ENCODE peak calls at places on chromosomes 5 and 9, in four cellular contexts. W is fibroblast of villous mesenchyme, K is Peyer's patch, H is HCT116. L is an unnamed sample.

GRCh38 chr5:180313677-180314076 is 21.8 kb upstream of the MAPK9 start:
- DNase-seq in W (peak), K (peak), H (no peak), L (no peak)

GRCh38 chr5:60649288-60649917 is 50.6 kb downstream of the DEPDC1B start:
- DNase-seq in W (peak), K (no peak), H (peak), L (peak)

GRCh38 chr9:20551236-20551635 is 71.1 kb downstream of the MLLT3 start:
- DNase-seq in W (no peak), K (no peak), H (no peak), L (no peak)

GRCh38 chr9:8329561-8330283 is 530.1 kb upstream of the DMAC1 start:
- DNase-seq in W (no peak), K (no peak), H (no peak), L (no peak)

GRCh38 chr9:89434636-89435314 is 63.1 kb downstream of the SEMA4D start:
- DNase-seq in W (no peak), K (no peak), H (no peak), L (no peak)

GRCh38 chr5:169201597-169201996 is 99.3 kb downstream of the SLIT3 start:
- DNase-seq in W (no peak), K (no peak), H (no peak), L (no peak)

GRCh38 chr5:138978085-138978484 is 103.0 kb upstream of the LRRTM2 start:
- DNase-seq in W (peak), K (no peak), H (no peak), L (no peak)

GRCh38 chr5:175485631-175486030 is 7.3 kb downstream of the SFXN1 start:
- DNase-seq in W (no peak), K (no peak), H (no peak), L (no peak)

GRCh38 chr5:79257314-79257713 is 21.4 kb downstream of the JMY start:
- DNase-seq in W (no peak), K (no peak), H (no peak), L (no peak)

GRCh38 chr9:23777328-23777727 is 48.7 kb downstream of the ELAVL2 start:
- DNase-seq in W (no peak), K (no peak), H (no peak), L (no peak)

GRCh38 chr9:18438300-18438925 is 35.5 kb upstream of the ADAMTSL1 start:
- DNase-seq in W (peak), K (no peak), H (no peak), L (peak)

GRCh38 chr5:36027711-36028110 is 36.5 kb upstream of the UGT3A1 start:
- DNase-seq in W (no peak), K (no peak), H (no peak), L (no peak)

GRCh38 chr9:124940521-124940893 is 376 bp downstream of the GOLGA1 start:
- DNase-seq in W (no peak), K (peak), H (no peak), L (no peak)

GRCh38 chr5:67268233-67269011 is 71.8 kb upstream of the CD180 start:
- DNase-seq in W (peak), K (no peak), H (no peak), L (peak)

GRCh38 chr5:66891184-66891925 is 295.2 kb downstream of the MAST4 start:
- DNase-seq in W (peak), K (no peak), H (no peak), L (no peak)

GRCh38 chr5:53430618-53431252 is 49.7 kb upstream of the FST start:
- DNase-seq in W (peak), K (no peak), H (peak), L (peak)

GRCh38 chr5:160150381-160150780 is 31.1 kb upstream of the PWWP2A start:
- DNase-seq in W (no peak), K (no peak), H (no peak), L (no peak)

GRCh38 chr5:82595083-82595482 is 316.9 kb upstream of the RPS23 start:
- DNase-seq in W (no peak), K (no peak), H (no peak), L (no peak)

GRCh38 chr9:6955251-6955921 is 197.6 kb downstream of the KDM4C start:
- DNase-seq in W (peak), K (no peak), H (no peak), L (peak)

GRCh38 chr9:121945849-121946248 is 147.3 kb downstream of the TTLL11 start:
- DNase-seq in W (no peak), K (no peak), H (no peak), L (peak)

GRCh38 chr5:159206368-159206767 is 3.0 kb downstream of the RNF145 start:
- DNase-seq in W (no peak), K (no peak), H (no peak), L (no peak)

GRCh38 chr5:180153991-180154390 is 55.0 kb downstream of the RASGEF1C start:
- DNase-seq in W (no peak), K (no peak), H (no peak), L (no peak)

GRCh38 chr5:143426437-143426991 is 23.0 kb upstream of the NR3C1 start:
- DNase-seq in W (no peak), K (no peak), H (no peak), L (no peak)

GRCh38 chr9:32525506-32525905 is 490 bp downstream of the RIGI start:
- DNase-seq in W (peak), K (no peak), H (no peak), L (peak)

GRCh38 chr5:180785794-180786221 is 16.8 kb downstream of the MGAT1 start:
- DNase-seq in W (peak), K (no peak), H (no peak), L (peak)

GRCh38 chr9:121945281-121945680 is 147.8 kb downstream of the TTLL11 start:
- DNase-seq in W (no peak), K (no peak), H (no peak), L (no peak)

GRCh38 chr9:27340876-27341540 is 44.1 kb upstream of the EQTN start:
- DNase-seq in W (peak), K (no peak), H (no peak), L (peak)

GRCh38 chr5:148778891-148779290 is 47.5 kb upstream of the ADRB2 start:
- DNase-seq in W (no peak), K (no peak), H (no peak), L (no peak)

GRCh38 chr5:173711466-173711865 is 95.0 kb upstream of the BOD1 start:
- DNase-seq in W (no peak), K (no peak), H (no peak), L (no peak)

GRCh38 chr9:138065287-138065686 is 187.7 kb downstream of the CACNA1B start:
- DNase-seq in W (no peak), K (peak), H (no peak), L (no peak)

GRCh38 chr9:136754059-136754572 is 3.9 kb downstream of the LCN8 start:
- DNase-seq in W (no peak), K (peak), H (no peak), L (no peak)

GRCh38 chr5:159496773-159497172 is 166.5 kb upstream of the IL12B start:
- DNase-seq in W (no peak), K (no peak), H (no peak), L (no peak)

GRCh38 chr5:170782438-170782837 is 1.1 kb upstream of the GABRP start:
- DNase-seq in W (no peak), K (no peak), H (no peak), L (no peak)

GRCh38 chr9:114484854-114485443 is 20.3 kb downstream of the WHRN start:
- DNase-seq in W (peak), K (no peak), H (peak), L (peak)

GRCh38 chr9:35929188-35929718 is 20.0 kb downstream of the SPAAR start:
- DNase-seq in W (no peak), K (no peak), H (no peak), L (no peak)

GRCh38 chr9:35923598-35923926 is 14.3 kb downstream of the SPAAR start:
- DNase-seq in W (no peak), K (no peak), H (no peak), L (no peak)

GRCh38 chr9:35919212-35920003 is 10.1 kb downstream of the SPAAR start:
- DNase-seq in W (no peak), K (no peak), H (no peak), L (no peak)

GRCh38 chr9:35920004-35920658 is 10.8 kb downstream of the SPAAR start:
- DNase-seq in W (no peak), K (no peak), H (no peak), L (no peak)

DNA sequence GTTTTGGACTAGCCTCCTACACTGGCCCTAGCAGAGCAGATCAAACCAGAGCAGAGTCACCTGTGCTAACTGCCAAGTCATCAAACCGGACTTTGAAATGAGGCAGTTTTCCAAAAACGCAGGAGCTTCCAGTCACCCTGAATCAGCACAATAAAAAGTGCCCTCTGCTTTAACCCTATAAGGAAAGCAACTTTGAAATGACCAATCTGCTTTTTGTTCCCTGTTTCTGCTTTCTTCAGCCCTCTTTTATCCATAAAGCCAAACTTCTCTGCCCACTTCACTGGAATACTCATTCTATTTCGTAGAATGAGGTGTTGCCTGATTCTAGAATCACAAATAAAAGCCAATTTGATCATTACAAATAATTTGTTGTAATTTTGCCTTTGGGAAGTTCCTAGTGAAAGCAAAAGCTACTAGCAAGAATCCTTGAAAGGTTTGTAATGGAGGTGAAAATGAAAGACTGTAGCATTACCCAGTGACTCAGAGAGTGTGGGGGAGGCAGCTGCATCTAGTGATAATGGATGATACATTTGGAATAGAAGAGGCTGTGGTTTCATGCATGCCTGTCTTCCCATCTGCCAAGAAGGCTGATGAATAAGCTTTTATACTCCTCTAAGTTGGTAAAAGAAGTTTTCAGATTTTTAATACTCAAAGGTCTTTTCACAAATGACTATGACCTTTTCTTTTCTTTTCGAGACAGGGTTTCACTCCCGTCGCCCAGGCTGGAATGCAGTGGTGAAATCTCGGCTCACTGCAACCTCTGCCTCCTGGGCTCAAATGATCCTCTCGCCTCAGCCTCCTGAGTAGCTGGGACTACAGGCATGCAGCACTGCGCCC is 14.9 kb downstream of the SPAAR start:
- DNase-seq in W (peak), K (no peak), H (peak), L (peak)
- H3K4me3 ChIP-seq in W (no peak), K (no peak), H (no peak), L (no peak)

GRCh38 chr5:150588495-150588890 is 52.0 kb upstream of the SYNPO start:
- DNase-seq in W (no peak), K (no peak), H (no peak), L (no peak)

GRCh38 chr5:150587830-150588494 is 52.5 kb upstream of the SYNPO start:
- DNase-seq in W (no peak), K (no peak), H (no peak), L (no peak)

GRCh38 chr5:150587016-150587415 is 53.4 kb upstream of the SYNPO start:
- DNase-seq in W (no peak), K (no peak), H (no peak), L (no peak)

GRCh38 chr5:150590979-150591411 is 49.5 kb upstream of the SYNPO start:
- DNase-seq in W (no peak), K (no peak), H (no peak), L (no peak)

GRCh38 chr5:150589791-150590601 is 50.5 kb upstream of the SYNPO start:
- DNase-seq in W (peak), K (peak), H (no peak), L (peak)
- TF ChIP-seq CTCF in W (peak), K (peak), H (no peak), L (peak)

GRCh38 chr5:34914671-34915138 is 599 bp downstream of the RAD1 start:
- DNase-seq in W (peak), K (peak), H (no peak), L (no peak)
- H3K4me3 ChIP-seq in W (peak), K (peak), H (peak), L (peak)

GRCh38 chr5:65035212-65036206 is 266.8 kb downstream of the CWC27 start:
- DNase-seq in W (peak), K (peak), H (peak), L (peak)

GRCh38 chr5:65041296-65042158 is 272.8 kb downstream of the CWC27 start:
- DNase-seq in W (no peak), K (no peak), H (no peak), L (peak)

GRCh38 chr5:65034029-65034781 is 265.5 kb downstream of the CWC27 start:
- DNase-seq in W (no peak), K (peak), H (no peak), L (no peak)

GRCh38 chr5:65034782-65035181 is 266.1 kb downstream of the CWC27 start:
- DNase-seq in W (no peak), K (peak), H (no peak), L (no peak)

GRCh38 chr5:65037845-65038815 is 269.4 kb downstream of the CWC27 start:
- DNase-seq in W (no peak), K (peak), H (peak), L (no peak)
- TF ChIP-seq CTCF in W (peak), K (peak), H (peak), L (peak)

GRCh38 chr9:73446306-73446705 is 294.6 kb downstream of the ANXA1 start:
- DNase-seq in W (no peak), K (no peak), H (no peak), L (no peak)
- H3K4me3 ChIP-seq in W (no peak), K (no peak), H (no peak), L (no peak)

GRCh38 chr5:14258840-14259239 is 115.7 kb downstream of the TRIO start:
- DNase-seq in W (peak), K (no peak), H (no peak), L (peak)
- TF ChIP-seq CTCF in W (peak), K (no peak), H (no peak), L (peak)

GRCh38 chr5:76083555-76084495 is 642 bp downstream of the SV2C start:
- DNase-seq in W (no peak), K (no peak), H (no peak), L (peak)
- H3K4me3 ChIP-seq in W (no peak), K (no peak), H (no peak), L (no peak)

GRCh38 chr5:172405226-172405625 is 49.1 kb downstream of the SH3PXD2B start:
- DNase-seq in W (no peak), K (no peak), H (no peak), L (no peak)

GRCh38 chr5:172403191-172403794 is 51.0 kb downstream of the SH3PXD2B start:
- DNase-seq in W (peak), K (peak), H (no peak), L (peak)

GRCh38 chr5:172404746-172405145 is 49.6 kb downstream of the SH3PXD2B start:
- DNase-seq in W (no peak), K (no peak), H (no peak), L (no peak)

GRCh38 chr5:172402531-172403190 is 51.7 kb downstream of the SH3PXD2B start:
- DNase-seq in W (no peak), K (no peak), H (no peak), L (no peak)

GRCh38 chr5:172403822-172404221 is 50.5 kb downstream of the SH3PXD2B start:
- DNase-seq in W (no peak), K (no peak), H (no peak), L (no peak)
- TF ChIP-seq CTCF in W (no peak), K (no peak), H (no peak), L (no peak)

L was measured in astrocyte of the spinal cord.